ENCODE peak calls at places on chromosomes 7 and 10, in five cellular contexts. T is A549, L is K562, O is GM12878, M is HepG2. A is an unnamed sample.

GRCh38 chr10:101725843-101726242 is 30.9 kb upstream of the FBXW4 start:
- DNase-seq in M (no peak), O (no peak), T (no peak), L (no peak), A (no peak)

GRCh38 chr10:70198696-70199466 is 28.6 kb upstream of the SAR1A start:
- DNase-seq in M (no peak), T (no peak), L (no peak), O (no peak), A (no peak)

GRCh38 chr7:5709347-5709950 is 72.0 kb downstream of the RNF216 start:
- DNase-seq in M (no peak), T (no peak), O (no peak), L (no peak), A (no peak)

GRCh38 chr10:132793871-132794849 is 8.2 kb upstream of the NKX6-2 start:
- DNase-seq in O (no peak), M (no peak), T (no peak), L (peak), A (no peak)

GRCh38 chr7:95777266-95777665 is 4.9 kb downstream of the DYNC1I1 start:
- DNase-seq in T (no peak), O (no peak), M (no peak), L (no peak), A (no peak)

GRCh38 chr7:121394709-121395140 is 1.4 kb downstream of the FAM3C start:
- DNase-seq in L (no peak), M (peak), O (no peak), T (no peak), A (no peak)

GRCh38 chr10:14126697-14127440 is 203.9 kb downstream of the FRMD4A start:
- DNase-seq in M (no peak), T (no peak), O (no peak), L (no peak), A (no peak)

GRCh38 chr10:126216221-126216701 is 172.0 kb downstream of the ADAM12 start:
- DNase-seq in M (no peak), O (no peak), T (no peak), L (no peak), A (no peak)

GRCh38 chr10:125062244-125063208 is 97.8 kb downstream of the CTBP2 start:
- DNase-seq in O (no peak), T (no peak), M (no peak), L (no peak), A (no peak)

GRCh38 chr7:28354601-28355062 is 57.7 kb upstream of the CREB5 start:
- DNase-seq in T (peak), L (no peak), O (no peak), M (no peak), A (no peak)

GRCh38 chr10:47165711-47166404 is 134.1 kb upstream of the GDF10 start:
- DNase-seq in M (no peak), T (no peak), O (no peak), L (no peak), A (no peak)

GRCh38 chr10:128550045-128550444 is 423.8 kb upstream of the MKI67 start:
- DNase-seq in M (no peak), O (no peak), T (no peak), L (no peak), A (no peak)

GRCh38 chr7:148050492-148051158 is 539.9 kb upstream of the C7orf33 start:
- DNase-seq in T (no peak), L (no peak), O (no peak), M (no peak), A (no peak)

GRCh38 chr7:114502454-114503254 is 88.0 kb downstream of the FOXP2 start:
- DNase-seq in O (no peak), L (no peak), M (no peak), T (no peak), A (no peak)

GRCh38 chr10:72098301-72099053 is 10.1 kb upstream of the SPOCK2 start:
- DNase-seq in O (no peak), M (peak), L (no peak), T (no peak), A (no peak)

GRCh38 chr7:158541330-158542010 is 46.2 kb downstream of the PTPRN2 start:
- DNase-seq in L (peak), T (no peak), M (no peak), O (no peak), A (no peak)

GRCh38 chr7:142795339-142795863 is 24.6 kb downstream of the PRSS2 start:
- DNase-seq in L (no peak), M (no peak), O (no peak), T (no peak), A (peak)

GRCh38 chr7:27774717-27775328 is 34.9 kb downstream of the TAX1BP1 start:
- DNase-seq in O (no peak), L (peak), M (peak), T (no peak), A (no peak)

GRCh38 chr7:30914611-30915601 is 3.3 kb downstream of the AQP1 start:
- DNase-seq in L (peak), M (no peak), O (no peak), T (peak), A (no peak)
- TF ChIP-seq ESRRA in L (peak), M (no peak), O (no peak), T (no peak), A (no peak)

GRCh38 chr7:1296727-1297475 is 64.2 kb downstream of the UNCX start:
- DNase-seq in M (no peak), T (no peak), L (no peak), O (no peak), A (no peak)
- TF ChIP-seq ESRRA in M (no peak), T (no peak), L (no peak), O (no peak), A (no peak)

DNA sequence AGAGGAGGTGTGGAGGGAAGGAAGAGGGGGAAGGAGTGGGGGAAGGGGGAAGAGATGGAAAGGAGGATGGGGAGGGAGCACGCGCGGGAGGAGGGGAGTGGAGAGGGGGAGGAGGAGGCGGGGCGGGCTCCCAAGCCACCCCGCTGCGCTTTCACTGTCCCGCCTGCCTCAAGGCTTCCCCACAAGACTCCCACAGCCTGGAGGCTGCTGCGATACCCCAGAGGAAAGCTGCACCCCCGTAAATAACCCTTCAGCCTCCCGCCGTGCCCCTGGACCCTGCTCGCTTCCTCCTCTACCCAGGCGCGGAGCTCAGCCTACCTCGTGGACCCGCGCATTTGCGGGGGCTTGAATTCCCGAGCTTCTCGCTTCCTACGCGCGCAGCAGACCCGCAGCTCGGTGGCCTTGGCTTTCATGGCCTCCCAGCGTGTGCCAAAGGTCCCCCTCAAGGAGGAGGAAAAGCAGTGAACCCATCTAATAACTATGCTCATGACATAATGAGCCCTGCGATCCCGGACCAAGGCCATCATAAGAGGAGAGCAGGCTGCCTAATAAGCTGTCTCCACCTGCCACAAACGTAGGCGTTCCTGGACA is at the start of gene C10orf67:
- DNase-seq in M (no peak), T (peak), L (no peak), O (no peak), A (peak)
- TF ChIP-seq ESRRA in M (no peak), T (no peak), L (no peak), O (no peak), A (no peak)

GRCh38 chr10:45466784-45467183 is 92.8 kb downstream of the ALOX5 start:
- DNase-seq in L (no peak), T (no peak), M (no peak), O (no peak), A (no peak)
- TF ChIP-seq ESRRA in L (no peak), T (no peak), M (no peak), O (no peak), A (no peak)

DNA sequence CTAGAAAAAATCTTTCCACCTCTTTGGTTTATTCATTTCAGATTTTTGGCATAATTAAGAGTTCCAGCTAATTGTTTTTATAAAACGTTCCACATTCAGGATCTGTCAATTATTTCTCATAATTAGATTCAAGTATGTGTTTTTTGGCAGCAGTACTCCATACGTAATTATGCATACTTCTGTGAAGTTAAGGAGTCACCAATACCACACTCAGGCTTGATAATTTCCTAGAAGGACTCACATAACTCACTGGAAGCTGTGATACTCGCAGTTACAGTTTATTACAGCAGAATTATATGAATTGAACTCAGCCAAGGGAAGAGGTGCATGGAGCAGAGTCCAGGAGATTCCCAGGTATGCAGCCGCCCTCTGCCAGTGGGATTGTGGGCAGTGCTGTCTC is 290.5 kb upstream of the AKR1E2 start:
- DNase-seq in M (no peak), T (no peak), O (no peak), L (no peak), A (no peak)
- TF ChIP-seq ESRRA in M (no peak), T (no peak), O (no peak), L (no peak), A (no peak)